ENCODE peak calls at places on chromosomes 5 and 9, in seven cellular contexts. C is CD4-positive, alpha-beta T cell; J is esophagus squamous epithelium; M is H1; U is RWPE1; P is fibroblast of lung; H is thoracic aorta. V is an unnamed sample.

GRCh38 chr5:56763711-56764466 is 51.5 kb upstream of the MAP3K1 start:
- DNase-seq in J (no peak), C (no peak), P (peak), M (no peak), H (no peak), U (no peak), V (peak)

GRCh38 chr5:73796164-73797141 is 170.5 kb downstream of the ARHGEF28 start:
- DNase-seq in J (no peak), H (peak), P (peak), M (no peak), C (no peak), U (peak), V (no peak)

GRCh38 chr5:95718203-95718602 is 12.9 kb upstream of the RHOBTB3 start:
- DNase-seq in P (peak), H (no peak), C (no peak), U (no peak), J (no peak), M (no peak), V (no peak)

GRCh38 chr9:135678236-135679017 is 15.3 kb downstream of the LCN9 start:
- DNase-seq in U (no peak), C (no peak), M (no peak), H (no peak), P (no peak), J (no peak), V (no peak)

GRCh38 chr5:42930934-42931333 is 109.2 kb downstream of the ANXA2R start:
- DNase-seq in M (no peak), P (no peak), H (no peak), U (peak), C (no peak), J (no peak), V (no peak)

GRCh38 chr9:71768388-71769174 is at the start of gene CEMIP2:
- DNase-seq in M (peak), U (peak), J (peak), H (peak), C (peak), P (peak), V (peak)

GRCh38 chr5:76290321-76290757 is 112.7 kb upstream of the IQGAP2 start:
- DNase-seq in C (no peak), M (no peak), P (no peak), U (peak), J (no peak), H (no peak), V (no peak)

GRCh38 chr9:107174441-107174840 is 108.6 kb upstream of the RAD23B start:
- DNase-seq in M (no peak), P (peak), J (no peak), H (no peak), U (no peak), C (no peak), V (no peak)

GRCh38 chr9:129084087-129084486 is 3.2 kb downstream of the DOLPP1 start:
- DNase-seq in H (no peak), J (no peak), M (no peak), U (no peak), C (no peak), P (no peak), V (peak)

GRCh38 chr5:133052317-133053175 is 733 bp downstream of the HSPA4 start:
- DNase-seq in M (peak), P (peak), H (no peak), J (peak), C (peak), U (peak), V (peak)

DNA sequence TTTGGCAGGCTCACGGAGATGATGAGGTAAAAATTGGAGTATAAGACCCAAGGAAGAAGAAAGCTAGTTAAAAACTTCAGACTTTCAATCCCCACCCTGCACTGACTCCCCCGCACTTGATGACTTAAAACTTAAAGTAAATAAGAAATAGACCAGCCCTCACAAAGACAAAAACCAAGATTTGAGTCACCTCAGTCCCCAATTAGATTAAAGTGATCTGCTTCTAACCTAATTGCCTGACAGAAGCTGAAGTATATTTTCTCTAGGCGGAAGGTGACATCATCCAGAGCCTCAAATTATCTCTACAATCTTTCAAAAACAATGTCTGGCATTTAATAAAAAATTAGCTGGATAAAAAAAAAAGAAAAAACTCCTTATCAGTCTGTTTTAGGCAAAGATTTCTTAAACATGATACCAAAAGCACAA is 124.1 kb upstream of the PJA2 start:
- DNase-seq in U (no peak), P (peak), M (no peak), J (no peak), H (no peak), C (no peak), V (no peak)
- H3K27ac ChIP-seq in U (no peak), P (no peak), M (no peak), J (no peak), H (no peak), C (no peak), V (no peak)

DNA sequence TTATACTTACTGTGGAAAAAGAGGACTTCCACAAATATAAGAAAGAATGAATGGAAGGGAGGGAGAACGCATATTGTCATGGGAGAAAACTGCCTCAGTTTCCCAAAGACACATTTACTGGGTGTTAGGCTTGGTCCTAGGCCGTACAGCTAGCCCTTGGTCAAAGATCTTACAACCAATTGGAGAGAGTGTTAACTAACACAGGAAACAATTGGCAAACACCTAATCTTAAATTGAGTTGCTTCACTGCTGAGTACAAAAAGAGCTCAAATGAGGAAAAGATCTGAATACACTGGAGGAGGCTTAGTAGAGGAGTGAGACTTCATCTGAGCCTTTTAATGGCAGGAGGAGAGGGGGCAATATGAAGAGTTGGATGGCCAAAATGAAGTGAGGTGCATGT is 161.7 kb downstream of the GLIS3 start:
- DNase-seq in P (no peak), C (no peak), J (no peak), U (no peak), H (no peak), M (no peak), V (no peak)
- H3K27ac ChIP-seq in P (peak), C (no peak), J (no peak), U (no peak), H (no peak), M (no peak), V (no peak)

DNA sequence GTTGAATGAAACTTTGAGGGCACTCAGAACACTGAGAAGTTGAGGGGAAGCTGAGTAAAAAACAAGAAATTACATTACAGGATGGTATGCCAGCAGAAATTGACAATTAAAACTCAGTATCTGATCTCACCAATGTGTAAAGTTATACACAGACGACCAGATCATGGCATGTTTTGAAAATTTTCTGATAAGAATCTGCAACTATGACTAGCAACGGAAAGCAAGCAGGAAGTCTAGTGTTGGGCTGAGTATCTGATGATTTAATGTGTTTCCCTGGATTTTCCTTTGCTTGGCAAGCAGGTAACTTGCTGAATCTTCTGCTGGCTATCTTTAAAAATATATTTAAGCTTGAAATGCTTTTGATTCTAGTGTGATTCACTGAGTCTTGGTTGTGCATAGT is 5.2 kb upstream of the GCNT4 start:
- DNase-seq in C (no peak), M (no peak), J (no peak), P (no peak), U (no peak), H (no peak), V (no peak)
- H3K27ac ChIP-seq in C (peak), M (no peak), J (no peak), P (no peak), U (no peak), H (no peak), V (no peak)

GRCh38 chr9:5832093-5832542 is 799 bp downstream of the ERMP1 start:
- DNase-seq in U (no peak), P (no peak), C (no peak), H (no peak), J (no peak), M (no peak), V (no peak)
- H3K27ac ChIP-seq in U (peak), P (no peak), C (peak), H (peak), J (peak), M (no peak), V (peak)

GRCh38 chr5:179186092-179186419 is 125.9 kb downstream of the ZNF354C start:
- DNase-seq in J (no peak), M (no peak), C (no peak), P (no peak), U (no peak), H (no peak), V (no peak)
- H3K27ac ChIP-seq in J (no peak), M (no peak), C (no peak), P (no peak), U (no peak), H (no peak), V (no peak)

GRCh38 chr9:127233582-127234350 is 30.8 kb upstream of the GARNL3 start:
- DNase-seq in C (no peak), H (no peak), U (no peak), J (no peak), M (no peak), P (no peak), V (no peak)
- H3K27ac ChIP-seq in C (no peak), H (peak), U (no peak), J (no peak), M (no peak), P (no peak), V (no peak)

GRCh38 chr5:98777295-98777694 is 3.8 kb downstream of the RGMB start:
- DNase-seq in C (no peak), U (no peak), M (no peak), J (no peak), P (no peak), H (no peak), V (no peak)
- H3K27ac ChIP-seq in C (no peak), U (no peak), M (no peak), J (no peak), P (no peak), H (no peak), V (no peak)

DNA sequence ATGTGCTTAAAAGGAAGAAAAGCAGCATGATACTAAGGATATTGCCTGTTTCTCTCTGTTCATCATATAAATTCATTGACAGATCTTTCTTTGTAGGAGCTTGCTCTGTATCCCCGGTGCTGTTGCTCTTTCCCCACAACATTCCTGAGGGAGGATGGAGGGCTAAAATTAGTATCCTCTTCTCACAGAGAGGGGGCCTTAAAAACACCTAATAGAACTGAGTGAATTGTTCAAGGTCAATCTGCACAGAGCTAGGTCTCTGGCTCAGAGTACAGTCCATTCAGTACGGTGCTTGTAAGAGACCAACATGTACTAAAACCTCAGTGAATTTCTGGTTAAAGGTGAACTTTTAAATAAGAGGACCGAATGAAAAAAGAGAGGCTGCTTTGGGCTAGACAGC is 88.7 kb downstream of the PALM2AKAP2 start:
- DNase-seq in C (no peak), M (no peak), J (no peak), H (no peak), U (no peak), P (peak), V (no peak)
- H3K27ac ChIP-seq in C (no peak), M (no peak), J (no peak), H (peak), U (no peak), P (no peak), V (no peak)

GRCh38 chr5:87195104-87195581 is 72.5 kb upstream of the RASA1 start:
- DNase-seq in M (no peak), C (no peak), U (peak), J (no peak), H (no peak), P (peak), V (no peak)
- H3K27ac ChIP-seq in M (no peak), C (no peak), U (no peak), J (no peak), H (peak), P (peak), V (no peak)

GRCh38 chr5:32283539-32284377 is 29.0 kb downstream of the MTMR12 start:
- DNase-seq in U (peak), P (peak), C (no peak), J (no peak), M (no peak), H (no peak), V (no peak)

GRCh38 chr5:32283061-32283460 is 29.7 kb downstream of the MTMR12 start:
- DNase-seq in J (no peak), H (no peak), P (no peak), U (no peak), C (no peak), M (no peak), V (no peak)

GRCh38 chr5:32279786-32280185 is 33.0 kb downstream of the MTMR12 start:
- DNase-seq in M (no peak), H (no peak), C (no peak), J (no peak), U (no peak), P (no peak), V (no peak)

GRCh38 chr5:32280656-32281081 is 32.1 kb downstream of the MTMR12 start:
- DNase-seq in U (no peak), H (no peak), P (no peak), J (no peak), M (no peak), C (no peak), V (no peak)

GRCh38 chr5:32282633-32283032 is 30.1 kb downstream of the MTMR12 start:
- DNase-seq in H (no peak), P (no peak), M (no peak), J (no peak), C (no peak), U (no peak), V (no peak)
- H3K27ac ChIP-seq in H (no peak), P (no peak), M (no peak), J (no peak), C (no peak), U (no peak), V (no peak)

V was measured in Peyer's patch.